ENCODE peak calls at places on chromosomes 3 and 15, in four cellular contexts. G is tibial nerve, R is HepG2, J is stomach. I is an unnamed sample.

GRCh38 chr3:138370321-138370720 is 21.9 kb downstream of the MRAS start:
- DNase-seq in J (no peak), R (no peak), G (no peak), I (no peak)

GRCh38 chr3:171640520-171641412 is 169.5 kb downstream of the PLD1 start:
- DNase-seq in G (no peak), R (peak), J (no peak), I (no peak)

GRCh38 chr3:98967758-98968157 is 66.3 kb upstream of the DCBLD2 start:
- DNase-seq in R (no peak), J (no peak), G (no peak), I (no peak)

GRCh38 chr3:100089802-100090668 is 24.3 kb downstream of the FILIP1L start:
- DNase-seq in G (no peak), R (peak), J (no peak), I (no peak)

GRCh38 chr15:60299452-60300047 is 98.2 kb downstream of the ANXA2 start:
- DNase-seq in R (no peak), J (peak), G (no peak), I (peak)

GRCh38 chr15:99102332-99103235 is 2.3 kb upstream of the SYNM start:
- DNase-seq in R (no peak), G (no peak), J (no peak), I (no peak)

GRCh38 chr3:168002786-168003368 is 92.8 kb downstream of the GOLIM4 start:
- DNase-seq in J (peak), G (no peak), R (no peak), I (no peak)

GRCh38 chr15:66986951-66987350 is 78.5 kb upstream of the SMAD3 start:
- DNase-seq in G (no peak), R (no peak), J (no peak), I (no peak)

GRCh38 chr3:195076981-195077610 is 193.9 kb downstream of the XXYLT1 start:
- DNase-seq in J (no peak), R (no peak), G (no peak), I (no peak)

GRCh38 chr3:153273767-153274443 is 111.9 kb downstream of the RAP2B start:
- DNase-seq in J (no peak), G (no peak), R (no peak), I (no peak)

GRCh38 chr3:8455451-8456117 is 46.0 kb upstream of the LMCD1 start:
- DNase-seq in J (no peak), G (no peak), R (no peak), I (no peak)

GRCh38 chr3:184556502-184557347 is 4.9 kb upstream of the EPHB3 start:
- DNase-seq in R (no peak), J (no peak), G (no peak), I (no peak)

GRCh38 chr3:187041362-187042061 is 97.8 kb downstream of the RPL39L start:
- DNase-seq in J (no peak), R (peak), G (no peak), I (no peak)

DNA sequence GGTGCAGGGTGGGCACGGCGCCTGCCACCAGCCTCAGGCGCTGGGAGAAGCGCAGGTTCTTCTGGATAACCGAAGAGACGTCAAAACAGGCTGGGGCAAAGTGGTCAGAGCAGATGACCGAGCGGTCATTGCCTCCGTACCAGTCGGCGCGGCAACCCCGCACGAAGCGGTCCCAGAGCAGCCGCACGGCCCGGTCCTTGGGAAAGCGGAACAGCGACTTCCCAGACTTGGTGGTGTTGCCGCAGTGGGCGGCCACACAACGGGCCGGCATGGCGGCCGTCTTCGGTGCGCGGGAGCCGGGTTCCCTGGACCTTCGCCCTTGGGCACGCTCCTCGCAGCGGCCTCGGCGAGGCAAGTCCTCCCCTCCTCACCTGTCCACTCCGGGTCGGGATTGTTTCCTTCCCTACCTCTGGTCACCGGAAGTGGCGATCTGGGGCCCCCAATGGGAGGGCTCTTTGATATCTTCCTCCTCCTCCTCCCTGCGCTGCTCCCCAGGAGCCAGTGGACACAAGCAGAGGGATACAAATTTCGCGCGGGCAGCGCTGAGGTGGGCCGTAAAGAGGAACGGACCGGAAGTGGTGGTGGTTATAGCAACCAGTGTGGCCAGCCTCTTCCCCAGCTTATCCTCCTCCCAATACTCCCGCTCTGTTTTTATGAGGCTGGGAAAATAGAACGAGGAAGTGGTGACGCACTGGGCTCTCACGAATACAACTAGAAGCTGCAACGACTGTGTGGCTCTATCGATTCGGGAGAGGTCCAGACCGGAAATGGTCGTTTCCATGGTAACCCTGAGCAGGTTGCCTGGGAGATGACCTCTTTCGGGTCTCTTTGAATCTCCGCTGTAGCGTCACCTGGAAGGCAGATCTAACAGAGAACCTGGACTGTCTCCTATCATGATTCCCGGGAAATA is at the start of the genes LRRC49 and THAP10:
- DNase-seq in G (peak), J (peak), R (peak), I (peak)
- TF ChIP-seq POLR2A in G (no peak), J (no peak), R (peak), I (peak)

GRCh38 chr3:49880581-49881328 is 11.0 kb upstream of the CAMKV start:
- DNase-seq in R (no peak), G (no peak), J (no peak), I (no peak)
- TF ChIP-seq EP300 in R (no peak), G (no peak), J (no peak), I (no peak)

GRCh38 chr15:64647367-64647766 is 128.0 kb downstream of the RBPMS2 start:
- DNase-seq in R (no peak), G (no peak), J (no peak), I (no peak)

GRCh38 chr15:64656508-64656907 is 118.9 kb downstream of the RBPMS2 start:
- DNase-seq in G (no peak), J (no peak), R (no peak), I (no peak)

GRCh38 chr15:64653757-64654156 is 121.6 kb downstream of the RBPMS2 start:
- DNase-seq in J (no peak), G (no peak), R (no peak), I (no peak)

GRCh38 chr15:64645995-64646394 is 129.4 kb downstream of the RBPMS2 start:
- DNase-seq in G (no peak), J (no peak), R (no peak), I (no peak)

GRCh38 chr15:64651573-64652260 is 123.7 kb downstream of the RBPMS2 start:
- DNase-seq in G (no peak), R (peak), J (no peak), I (no peak)
- TF ChIP-seq POLR2A in G (no peak), R (no peak), J (no peak), I (no peak)

GRCh38 chr3:146165370-146165769 is 4.4 kb upstream of the PLOD2 start:
- DNase-seq in G (no peak), R (no peak), J (no peak), I (no peak)
- TF ChIP-seq EP300 in G (no peak), R (no peak), J (no peak), I (no peak)

GRCh38 chr15:84980196-84981053 is 1.2 kb upstream of the PDE8A start:
- DNase-seq in R (peak), G (peak), J (peak), I (peak)
- TF ChIP-seq POLR2A in R (peak), G (peak), J (no peak), I (peak)

DNA sequence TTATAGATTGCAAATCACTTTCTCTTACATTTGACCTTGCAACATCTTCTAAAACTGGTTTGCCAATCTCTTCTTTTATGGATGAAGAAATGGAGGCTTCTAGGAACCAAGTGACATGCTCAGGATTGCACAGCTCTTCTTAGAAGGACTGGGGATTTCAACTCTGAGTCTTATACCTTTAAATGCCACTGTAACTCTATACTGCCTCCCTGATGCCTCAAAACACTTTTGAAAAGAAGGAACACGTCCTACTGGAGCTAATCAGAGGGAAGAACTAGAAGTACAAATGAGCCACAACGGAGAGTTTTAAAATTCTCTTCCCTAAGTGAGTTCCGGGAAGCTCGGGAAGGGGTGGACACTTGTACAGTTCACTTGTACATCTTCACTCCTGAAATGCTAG is 973 bp upstream of the MITF start:
- DNase-seq in J (no peak), G (no peak), R (no peak), I (no peak)
- TF ChIP-seq EP300 in J (no peak), G (no peak), R (no peak), I (no peak)

GRCh38 chr3:13934315-13934714 is 54.4 kb upstream of the WNT7A start:
- DNase-seq in G (no peak), J (no peak), R (no peak), I (no peak)

GRCh38 chr3:13927295-13927694 is 47.4 kb upstream of the WNT7A start:
- DNase-seq in J (no peak), R (peak), G (no peak), I (no peak)

GRCh38 chr3:13932578-13933295 is 52.9 kb upstream of the WNT7A start:
- DNase-seq in R (no peak), J (no peak), G (no peak), I (no peak)

GRCh38 chr3:13934813-13935212 is 54.9 kb upstream of the WNT7A start:
- DNase-seq in J (no peak), G (no peak), R (no peak), I (no peak)

DNA sequence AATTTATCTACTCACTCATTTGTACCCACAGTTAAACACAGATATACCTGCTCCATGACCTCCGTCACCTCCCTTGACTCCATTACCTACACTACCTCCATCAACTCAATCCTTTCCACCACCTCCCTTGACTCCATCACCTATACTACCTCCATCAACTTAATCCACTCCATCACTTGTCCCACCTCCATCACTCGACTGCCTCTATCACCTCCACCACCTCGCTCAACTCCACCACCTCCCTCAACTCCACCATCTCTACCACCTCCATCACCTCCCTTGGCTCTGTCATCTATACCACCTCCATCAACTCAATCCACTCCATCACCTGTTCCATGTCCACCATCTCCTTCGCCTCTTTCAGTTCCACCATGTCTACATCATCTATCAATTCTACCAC is 51.3 kb upstream of the WNT7A start:
- DNase-seq in G (no peak), J (no peak), R (no peak), I (no peak)
- TF ChIP-seq POLR2A in G (no peak), J (no peak), R (no peak), I (no peak)

GRCh38 chr3:94173667-94174434 is 111.0 kb downstream of the NSUN3 start:
- DNase-seq in G (no peak), J (no peak), R (no peak), I (no peak)
- TF ChIP-seq EP300 in G (no peak), J (no peak), R (no peak), I (no peak)

DNA sequence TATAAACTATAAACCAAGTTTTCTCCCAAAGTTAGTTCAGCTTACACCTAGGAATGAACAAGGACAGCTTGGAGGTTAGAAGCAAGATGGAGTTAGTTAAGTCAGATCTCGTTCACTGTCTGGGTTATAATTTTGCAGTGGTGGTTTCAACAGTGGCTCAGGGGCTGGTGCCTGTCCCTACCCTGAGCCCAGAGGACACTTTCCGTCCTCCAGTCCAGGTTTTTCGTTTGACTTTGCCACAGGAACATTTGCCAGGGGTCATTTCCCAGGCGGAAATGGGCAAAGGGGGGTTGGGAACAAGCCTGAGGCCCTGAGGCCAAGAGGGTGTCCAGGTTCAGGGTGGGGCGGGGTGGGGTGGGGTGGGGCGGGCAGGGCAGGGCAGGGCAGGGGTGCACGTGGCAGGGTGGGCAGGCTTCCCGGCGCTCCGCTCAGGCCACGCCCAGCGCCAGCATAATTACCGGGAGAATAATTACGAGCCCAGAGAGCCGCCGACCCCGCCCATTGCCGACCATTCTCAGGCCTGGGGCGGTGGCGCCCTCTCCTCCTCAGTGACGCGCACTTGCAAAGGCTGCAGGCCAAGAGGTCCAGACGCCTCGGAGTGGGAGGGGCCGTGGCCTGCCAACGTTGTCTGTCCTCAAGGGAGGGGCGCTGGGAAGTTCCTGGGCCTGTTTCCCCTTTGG is 70.4 kb downstream of the KLF13 start:
- DNase-seq in J (peak), G (peak), R (peak), I (peak)
- TF ChIP-seq POLR2A in J (no peak), G (no peak), R (no peak), I (no peak)

GRCh38 chr15:64731012-64731806 is 44.2 kb downstream of the RBPMS2 start:
- DNase-seq in G (peak), R (peak), J (peak), I (peak)
- TF ChIP-seq EP300 in G (no peak), R (no peak), J (no peak), I (no peak)

I was measured in ovary.